ENCODE peak calls at places on chromosomes 16 and 17, in six cellular contexts. One of them, this sample, is unnamed.

GRCh38 chr16:12205378-12205777 is 228.8 kb downstream of the SNX29 start:
- DNase-seq in hepatocyte: no peak
- DNase-seq in neural progenitor cell: no peak
- DNase-seq in GM23248: no peak
- DNase-seq in mammary epithelial cell: no peak
- DNase-seq in HCT116: no peak
- DNase-seq in this sample: no peak

GRCh38 chr17:75412455-75413317 is 7.2 kb upstream of the GRB2 start:
- DNase-seq in hepatocyte: peak
- DNase-seq in neural progenitor cell: peak
- DNase-seq in GM23248: peak
- DNase-seq in mammary epithelial cell: peak
- DNase-seq in HCT116: peak
- DNase-seq in this sample: peak

GRCh38 chr17:54029196-54029595 is 206.5 kb downstream of the KIF2B start:
- DNase-seq in hepatocyte: no peak
- DNase-seq in neural progenitor cell: no peak
- DNase-seq in GM23248: no peak
- DNase-seq in mammary epithelial cell: no peak
- DNase-seq in HCT116: no peak
- DNase-seq in this sample: no peak

GRCh38 chr16:1708083-1708767 is 2.2 kb downstream of the MAPK8IP3 start:
- DNase-seq in hepatocyte: no peak
- DNase-seq in neural progenitor cell: no peak
- DNase-seq in GM23248: no peak
- DNase-seq in mammary epithelial cell: no peak
- DNase-seq in HCT116: no peak
- DNase-seq in this sample: no peak

GRCh38 chr17:82346342-82347300 is 12.4 kb upstream of the TEX19 start:
- DNase-seq in hepatocyte: no peak
- DNase-seq in neural progenitor cell: no peak
- DNase-seq in GM23248: no peak
- DNase-seq in mammary epithelial cell: no peak
- DNase-seq in HCT116: no peak
- DNase-seq in this sample: no peak

GRCh38 chr17:48374650-48375230 is 55.3 kb downstream of the SKAP1 start:
- DNase-seq in hepatocyte: peak
- DNase-seq in neural progenitor cell: peak
- DNase-seq in GM23248: peak
- DNase-seq in mammary epithelial cell: peak
- DNase-seq in HCT116: peak
- DNase-seq in this sample: no peak

GRCh38 chr17:80510132-80510531 is 33.7 kb upstream of the NPTX1 start:
- DNase-seq in hepatocyte: no peak
- DNase-seq in neural progenitor cell: no peak
- DNase-seq in GM23248: no peak
- DNase-seq in mammary epithelial cell: no peak
- DNase-seq in HCT116: no peak
- DNase-seq in this sample: no peak

GRCh38 chr17:5500804-5501391 is 14.5 kb downstream of the MIS12 start:
- DNase-seq in hepatocyte: peak
- DNase-seq in neural progenitor cell: peak
- DNase-seq in GM23248: peak
- DNase-seq in mammary epithelial cell: peak
- DNase-seq in HCT116: no peak
- DNase-seq in this sample: peak

GRCh38 chr17:8312251-8312650 is 2.2 kb downstream of the ARHGEF15 start:
- DNase-seq in hepatocyte: no peak
- DNase-seq in neural progenitor cell: no peak
- DNase-seq in GM23248: no peak
- DNase-seq in mammary epithelial cell: no peak
- DNase-seq in HCT116: no peak
- DNase-seq in this sample: no peak

GRCh38 chr16:74667215-74667765 is 613 bp upstream of the RFWD3 start:
- DNase-seq in hepatocyte: peak
- DNase-seq in neural progenitor cell: peak
- DNase-seq in GM23248: peak
- DNase-seq in mammary epithelial cell: peak
- DNase-seq in HCT116: no peak
- DNase-seq in this sample: peak

GRCh38 chr17:56558088-56558487 is 35.4 kb upstream of the NOG start:
- DNase-seq in hepatocyte: no peak
- DNase-seq in neural progenitor cell: no peak
- DNase-seq in GM23248: peak
- DNase-seq in mammary epithelial cell: no peak
- DNase-seq in HCT116: no peak
- DNase-seq in this sample: no peak

GRCh38 chr17:38453951-38454421 is 25.7 kb downstream of the ARHGAP23 start:
- DNase-seq in hepatocyte: peak
- DNase-seq in neural progenitor cell: peak
- DNase-seq in GM23248: peak
- DNase-seq in mammary epithelial cell: no peak
- DNase-seq in HCT116: no peak
- DNase-seq in this sample: no peak

GRCh38 chr17:6120351-6120750 is 50.2 kb downstream of the WSCD1 start:
- DNase-seq in hepatocyte: no peak
- DNase-seq in neural progenitor cell: no peak
- DNase-seq in GM23248: no peak
- DNase-seq in mammary epithelial cell: no peak
- DNase-seq in HCT116: no peak
- DNase-seq in this sample: no peak

GRCh38 chr16:66580605-66581209 is 1.4 kb downstream of the CMTM2 start:
- DNase-seq in hepatocyte: no peak
- DNase-seq in neural progenitor cell: peak
- DNase-seq in GM23248: peak
- DNase-seq in mammary epithelial cell: peak
- DNase-seq in HCT116: no peak
- DNase-seq in this sample: peak

GRCh38 chr16:12276631-12277030 is 300.1 kb downstream of the SNX29 start:
- DNase-seq in hepatocyte: no peak
- DNase-seq in neural progenitor cell: no peak
- DNase-seq in GM23248: no peak
- DNase-seq in mammary epithelial cell: no peak
- DNase-seq in HCT116: no peak
- DNase-seq in this sample: no peak

GRCh38 chr16:4489030-4489429 is 12.8 kb downstream of the HMOX2 start:
- DNase-seq in hepatocyte: no peak
- DNase-seq in neural progenitor cell: no peak
- DNase-seq in GM23248: peak
- DNase-seq in mammary epithelial cell: peak
- DNase-seq in HCT116: no peak
- DNase-seq in this sample: no peak

GRCh38 chr16:48611329-48612137 is 1.6 kb upstream of the N4BP1 start:
- DNase-seq in hepatocyte: peak
- DNase-seq in neural progenitor cell: no peak
- DNase-seq in GM23248: no peak
- DNase-seq in mammary epithelial cell: peak
- DNase-seq in HCT116: no peak
- DNase-seq in this sample: peak

GRCh38 chr17:77863814-77864161 is 94.7 kb upstream of the TNRC6C start:
- DNase-seq in hepatocyte: peak
- DNase-seq in neural progenitor cell: no peak
- DNase-seq in GM23248: peak
- DNase-seq in mammary epithelial cell: no peak
- DNase-seq in HCT116: no peak
- DNase-seq in this sample: no peak

GRCh38 chr17:80220709-80221215 is 535 bp downstream of the SLC26A11 start:
- DNase-seq in hepatocyte: peak
- DNase-seq in neural progenitor cell: peak
- DNase-seq in GM23248: peak
- DNase-seq in mammary epithelial cell: no peak
- DNase-seq in HCT116: no peak
- DNase-seq in this sample: no peak

GRCh38 chr17:76079577-76080206 is 710 bp downstream of the ZACN start:
- DNase-seq in hepatocyte: no peak
- DNase-seq in neural progenitor cell: peak
- DNase-seq in GM23248: no peak
- DNase-seq in mammary epithelial cell: no peak
- DNase-seq in HCT116: no peak
- DNase-seq in this sample: no peak

GRCh38 chr17:50834786-50835562 is 412 bp upstream of the WFIKKN2 start:
- DNase-seq in hepatocyte: no peak
- DNase-seq in neural progenitor cell: peak
- DNase-seq in GM23248: peak
- DNase-seq in mammary epithelial cell: no peak
- DNase-seq in HCT116: no peak
- DNase-seq in this sample: no peak

GRCh38 chr17:4229627-4230026 is 34.2 kb downstream of the ANKFY1 start:
- DNase-seq in hepatocyte: peak
- DNase-seq in neural progenitor cell: no peak
- DNase-seq in GM23248: peak
- DNase-seq in mammary epithelial cell: peak
- DNase-seq in HCT116: no peak
- DNase-seq in this sample: no peak

GRCh38 chr17:61211233-61211632 is 188.4 kb upstream of the TBX2 start:
- DNase-seq in hepatocyte: no peak
- DNase-seq in neural progenitor cell: peak
- DNase-seq in GM23248: no peak
- DNase-seq in mammary epithelial cell: no peak
- DNase-seq in HCT116: no peak
- DNase-seq in this sample: no peak

GRCh38 chr17:56926704-56927103 is 12.9 kb upstream of the TRIM25 start:
- DNase-seq in hepatocyte: no peak
- DNase-seq in neural progenitor cell: no peak
- DNase-seq in GM23248: no peak
- DNase-seq in mammary epithelial cell: no peak
- DNase-seq in HCT116: no peak
- DNase-seq in this sample: no peak

GRCh38 chr16:59412275-59412841 is 678.2 kb upstream of the GOT2 start:
- DNase-seq in hepatocyte: peak
- DNase-seq in neural progenitor cell: peak
- DNase-seq in GM23248: peak
- DNase-seq in mammary epithelial cell: peak
- DNase-seq in HCT116: no peak
- DNase-seq in this sample: no peak

GRCh38 chr17:39108976-39109375 is 42.5 kb downstream of the PLXDC1 start:
- DNase-seq in hepatocyte: no peak
- DNase-seq in neural progenitor cell: no peak
- DNase-seq in GM23248: no peak
- DNase-seq in mammary epithelial cell: no peak
- DNase-seq in HCT116: no peak
- DNase-seq in this sample: no peak

GRCh38 chr17:56599566-56599965 is 6.1 kb downstream of the NOG start:
- DNase-seq in hepatocyte: no peak
- DNase-seq in neural progenitor cell: no peak
- DNase-seq in GM23248: no peak
- DNase-seq in mammary epithelial cell: no peak
- DNase-seq in HCT116: no peak
- DNase-seq in this sample: no peak

GRCh38 chr16:72859581-72859980 is 188.3 kb downstream of the ZFHX3 start:
- DNase-seq in hepatocyte: no peak
- DNase-seq in neural progenitor cell: no peak
- DNase-seq in GM23248: no peak
- DNase-seq in mammary epithelial cell: no peak
- DNase-seq in HCT116: no peak
- DNase-seq in this sample: no peak

GRCh38 chr16:252366-253337 is 18.0 kb downstream of the FAM234A start:
- DNase-seq in hepatocyte: peak
- DNase-seq in neural progenitor cell: no peak
- DNase-seq in GM23248: no peak
- DNase-seq in mammary epithelial cell: no peak
- DNase-seq in HCT116: no peak
- DNase-seq in this sample: no peak

GRCh38 chr17:54901230-54901847 is 687 bp downstream of the TOM1L1 start:
- DNase-seq in hepatocyte: peak
- DNase-seq in neural progenitor cell: no peak
- DNase-seq in GM23248: peak
- DNase-seq in mammary epithelial cell: peak
- DNase-seq in HCT116: peak
- DNase-seq in this sample: peak

GRCh38 chr17:39861235-39861634 is 2.9 kb downstream of the IKZF3 start:
- DNase-seq in hepatocyte: no peak
- DNase-seq in neural progenitor cell: no peak
- DNase-seq in GM23248: no peak
- DNase-seq in mammary epithelial cell: no peak
- DNase-seq in HCT116: no peak
- DNase-seq in this sample: no peak

GRCh38 chr16:30786936-30787612 is at the start of gene ZNF629:
- DNase-seq in hepatocyte: peak
- DNase-seq in neural progenitor cell: peak
- DNase-seq in GM23248: peak
- DNase-seq in mammary epithelial cell: peak
- DNase-seq in HCT116: peak
- DNase-seq in this sample: peak

DNA sequence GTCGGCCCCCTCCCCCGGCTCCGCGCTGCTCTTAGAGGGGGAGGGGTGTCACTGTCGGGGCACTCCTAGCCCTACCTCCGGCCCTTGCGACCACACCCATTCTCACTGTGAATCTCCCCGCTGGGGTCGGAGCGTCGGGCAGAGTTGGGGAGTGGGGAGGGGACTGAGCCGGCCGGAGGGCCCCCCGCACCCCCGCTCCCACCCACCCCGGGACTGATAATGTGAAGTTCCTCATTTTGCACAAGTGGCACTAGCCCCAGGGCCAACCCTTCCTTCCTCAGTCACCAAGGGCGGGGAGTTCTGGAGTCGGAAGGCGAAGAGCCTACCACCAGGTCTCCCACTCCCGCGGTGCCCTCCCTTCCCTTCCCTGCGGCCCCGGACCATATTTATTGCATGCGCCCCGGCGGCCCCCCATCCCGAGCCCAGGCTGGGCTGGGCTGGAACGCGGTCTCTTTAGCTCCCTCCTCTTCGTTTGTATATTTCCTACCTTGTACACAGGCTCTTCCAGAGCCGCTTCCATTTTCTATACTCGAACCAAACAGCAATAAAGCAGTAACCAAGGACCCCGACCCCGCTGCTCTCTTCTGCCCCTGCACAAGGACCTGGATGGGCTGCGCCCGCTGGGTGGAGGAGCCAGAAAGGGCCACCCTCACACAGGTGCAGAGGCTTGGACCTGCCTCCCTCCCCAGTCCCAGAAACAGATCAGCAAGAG is 4.4 kb downstream of the HIC1 start:
- DNase-seq in hepatocyte: no peak
- DNase-seq in neural progenitor cell: no peak
- DNase-seq in GM23248: no peak
- DNase-seq in mammary epithelial cell: no peak
- DNase-seq in HCT116: no peak
- DNase-seq in this sample: no peak
- TF ChIP-seq EZH2 in hepatocyte: no peak
- TF ChIP-seq EZH2 in neural progenitor cell: peak
- TF ChIP-seq EZH2 in GM23248: no peak
- TF ChIP-seq EZH2 in mammary epithelial cell: no peak
- TF ChIP-seq EZH2 in HCT116: no peak
- TF ChIP-seq EZH2 in this sample: no peak

GRCh38 chr16:85832578-85833539 is 33.4 kb downstream of the COX4I1 start:
- DNase-seq in hepatocyte: no peak
- DNase-seq in neural progenitor cell: no peak
- DNase-seq in GM23248: no peak
- DNase-seq in mammary epithelial cell: no peak
- DNase-seq in HCT116: no peak
- DNase-seq in this sample: no peak
- H2AFZ ChIP-seq in hepatocyte: no peak
- H2AFZ ChIP-seq in neural progenitor cell: no peak
- H2AFZ ChIP-seq in GM23248: no peak
- H2AFZ ChIP-seq in mammary epithelial cell: no peak
- H2AFZ ChIP-seq in HCT116: no peak
- H2AFZ ChIP-seq in this sample: no peak

GRCh38 chr17:16491131-16491702 is 776 bp downstream of the LRRC75A start:
- DNase-seq in hepatocyte: peak
- DNase-seq in neural progenitor cell: peak
- DNase-seq in GM23248: no peak
- DNase-seq in mammary epithelial cell: no peak
- DNase-seq in HCT116: no peak
- DNase-seq in this sample: peak
- TF ChIP-seq EZH2 in hepatocyte: no peak
- TF ChIP-seq EZH2 in neural progenitor cell: no peak
- TF ChIP-seq EZH2 in GM23248: no peak
- TF ChIP-seq EZH2 in mammary epithelial cell: no peak
- TF ChIP-seq EZH2 in HCT116: no peak
- TF ChIP-seq EZH2 in this sample: no peak

GRCh38 chr17:47220531-47220999 is 11.4 kb downstream of the MYL4 start:
- DNase-seq in hepatocyte: no peak
- DNase-seq in neural progenitor cell: no peak
- DNase-seq in GM23248: no peak
- DNase-seq in mammary epithelial cell: no peak
- DNase-seq in HCT116: no peak
- DNase-seq in this sample: no peak
- H2AFZ ChIP-seq in hepatocyte: no peak
- H2AFZ ChIP-seq in neural progenitor cell: peak
- H2AFZ ChIP-seq in GM23248: no peak
- H2AFZ ChIP-seq in mammary epithelial cell: no peak
- H2AFZ ChIP-seq in HCT116: no peak
- H2AFZ ChIP-seq in this sample: no peak